ENCODE peak calls at places on chromosomes 7 and 10, in four cellular contexts. N is PC-3, M is OCI-LY7, U is neural progenitor cell. B is an unnamed sample.
A peak's percentile ranks its signal among the peaks of the same experiment; 100 is the strongest.

GRCh38 chr10:13219685-13220670 is 14.2 kb downstream of the UCMA start:
- DNase-seq in U (peak; percentile 50), N (peak; percentile 48), M (peak; percentile 79), B (peak; percentile 80)

GRCh38 chr7:135447783-135448182 is 62.1 kb downstream of the CNOT4 start:
- DNase-seq in N (no peak), U (no peak), M (no peak), B (no peak)

GRCh38 chr10:104581884-104582603 is 59.0 kb upstream of the SORCS3 start:
- DNase-seq in U (no peak), M (no peak), N (no peak), B (no peak)

GRCh38 chr10:133141144-133141962 is 18.7 kb upstream of the KNDC1 start:
- DNase-seq in M (no peak), U (no peak), N (no peak), B (no peak)

GRCh38 chr7:142313528-142313927 is 55.7 kb upstream of the PRSS58 start:
- DNase-seq in U (no peak), M (peak; percentile 73), N (no peak), B (no peak)

GRCh38 chr10:79155301-79156081 is 86.7 kb downstream of the ZMIZ1 start:
- DNase-seq in M (peak; percentile 31), N (peak; percentile 93), U (no peak), B (no peak)

GRCh38 chr10:25678220-25678619 is 255.8 kb upstream of the MYO3A start:
- DNase-seq in U (no peak), N (no peak), M (no peak), B (no peak)

GRCh38 chr7:12888727-12889126 is 201.3 kb downstream of the ARL4A start:
- DNase-seq in M (no peak), U (no peak), N (no peak), B (no peak)

GRCh38 chr7:36840930-36841329 is 116.6 kb upstream of the AOAH start:
- DNase-seq in U (no peak), N (no peak), M (no peak), B (no peak)

GRCh38 chr7:93894426-93894825 is 3.9 kb upstream of the TFPI2 start:
- DNase-seq in M (no peak), N (peak; percentile 30), U (no peak), B (no peak)

GRCh38 chr10:77810446-77811335 is 115.9 kb downstream of the DLG5 start:
- DNase-seq in N (no peak), M (no peak), U (no peak), B (no peak)

GRCh38 chr10:112161757-112162518 is 21.6 kb downstream of the GPAM start:
- DNase-seq in N (no peak), U (no peak), M (no peak), B (no peak)

GRCh38 chr7:6180344-6180725 is 92.1 kb downstream of the CYTH3 start:
- DNase-seq in N (no peak), M (no peak), U (no peak), B (no peak)

GRCh38 chr7:5567810-5568209 is 144.2 kb upstream of the TNRC18 start:
- DNase-seq in N (no peak), M (peak; percentile 48), U (no peak), B (no peak)

GRCh38 chr7:44103566-44103940 is 592 bp upstream of the AEBP1 start:
- DNase-seq in M (no peak), N (no peak), U (no peak), B (no peak)
- H3K4me1 ChIP-seq in M (peaks cover 75% of the 10 kb centered on the region), N (no peaks in the 10 kb centered on the region), U (no peaks in the 10 kb centered on the region), B (no peaks in the 10 kb centered on the region)

GRCh38 chr7:27143950-27144798 is 693 bp upstream of the HOXA5 start:
- DNase-seq in N (no peak), U (no peak), M (no peak), B (no peak)
- TF ChIP-seq EZH2phosphoT487 in N (no peak), U (peak; percentile 24), M (no peak), B (no peak)

GRCh38 chr7:133372337-133372736 is 119.5 kb downstream of the EXOC4 start:
- DNase-seq in U (no peak), M (no peak), N (no peak), B (no peak)

GRCh38 chr7:133376514-133376913 is 123.6 kb downstream of the EXOC4 start:
- DNase-seq in U (no peak), N (no peak), M (no peak), B (peak; percentile 42)
- H3K4me1 ChIP-seq in U (no peaks in the 10 kb centered on the region), N (no peaks in the 10 kb centered on the region), M (no peaks in the 10 kb centered on the region), B (peaks cover 25% of the 10 kb centered on the region)

DNA sequence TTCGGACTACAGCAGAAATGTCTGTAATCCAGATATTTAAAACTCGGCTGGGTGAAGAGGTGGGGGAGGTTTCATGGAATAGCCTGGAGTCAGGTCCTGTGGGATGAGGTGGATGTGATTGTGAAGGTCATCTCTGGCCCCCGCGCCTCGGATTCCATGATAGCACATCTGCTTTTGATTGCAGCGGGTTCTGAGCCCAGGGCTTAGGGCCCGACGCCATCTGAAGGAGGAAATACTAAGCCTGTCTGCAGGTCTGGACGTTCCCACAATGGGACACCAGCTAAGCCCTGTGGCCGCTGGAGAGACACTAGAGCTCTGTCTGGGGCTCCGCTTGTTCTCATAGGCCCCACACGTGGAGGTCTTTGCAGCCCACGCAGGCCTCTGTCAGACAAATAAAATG is 328.7 kb downstream of the CXCL12 start:
- DNase-seq in U (no peak), M (no peak), N (no peak), B (no peak)
- TF ChIP-seq EZH2phosphoT487 in U (no peak), M (no peak), N (no peak), B (no peak)

GRCh38 chr7:38330048-38330447 is 56.6 kb upstream of the TARP start:
- DNase-seq in M (no peak), U (no peak), N (no peak), B (no peak)
- H3K4me1 ChIP-seq in M (peaks cover 23% of the 10 kb centered on the region), U (peaks cover 6% of the 10 kb centered on the region), N (no peaks in the 10 kb centered on the region), B (no peaks in the 10 kb centered on the region)

DNA sequence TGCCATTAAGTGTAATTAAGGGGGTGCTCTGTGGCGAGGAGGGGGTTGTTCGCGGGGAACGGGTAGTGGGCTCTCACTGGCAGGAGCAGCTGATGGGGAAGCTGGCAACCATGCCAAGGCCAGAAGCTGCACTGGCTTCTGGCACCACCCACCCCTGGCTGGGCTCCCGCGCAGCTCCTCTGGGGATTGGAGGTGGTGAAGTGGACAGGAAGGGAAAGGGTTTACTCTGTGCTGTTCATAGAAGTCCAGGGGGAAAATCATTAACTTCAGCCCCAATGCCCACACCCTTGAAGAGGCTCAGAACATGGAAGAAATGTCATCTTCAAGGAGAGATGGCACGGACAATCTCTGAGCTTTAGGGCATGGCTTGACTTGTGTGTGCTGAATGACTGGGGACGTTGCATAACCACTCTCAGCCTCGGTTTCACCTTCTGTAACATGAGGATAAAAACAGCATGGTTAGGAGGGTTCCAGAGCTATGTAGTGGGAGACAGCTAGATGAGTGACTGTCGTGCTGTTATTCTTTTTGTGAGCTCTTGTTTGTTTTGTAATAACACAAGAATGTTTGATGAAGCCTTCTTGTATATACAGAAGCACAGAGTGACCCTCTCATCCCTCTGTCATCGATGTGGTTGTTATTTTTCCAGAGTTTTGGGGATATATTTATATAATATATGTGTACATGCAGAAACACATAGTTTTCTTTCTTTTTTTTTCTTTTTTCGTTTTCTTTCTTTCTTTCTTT is 29.9 kb downstream of the KAZALD1 start:
- DNase-seq in U (no peak), N (peak; percentile 74), M (no peak), B (no peak)
- TF ChIP-seq EZH2phosphoT487 in U (no peak), N (no peak), M (no peak), B (no peak)

GRCh38 chr10:114576132-114576487 is 82.0 kb downstream of the ABLIM1 start:
- DNase-seq in U (no peak), M (no peak), N (no peak), B (no peak)
- H3K4me1 ChIP-seq in U (no peaks in the 10 kb centered on the region), M (no peaks in the 10 kb centered on the region), N (peaks cover 6% of the 10 kb centered on the region), B (no peaks in the 10 kb centered on the region)

GRCh38 chr10:100345570-100346330 is 1.3 kb upstream of the SCD start:
- DNase-seq in N (peak; percentile 38), M (peak; percentile 50), U (peak; percentile 52), B (no peak)
- TF ChIP-seq EZH2phosphoT487 in N (no peak), M (no peak), U (no peak), B (no peak)

GRCh38 chr10:82399850-82400249 is 524.9 kb downstream of the NRG3 start:
- DNase-seq in M (no peak), N (no peak), U (no peak), B (no peak)

GRCh38 chr10:82397859-82398258 is 522.9 kb downstream of the NRG3 start:
- DNase-seq in N (no peak), M (no peak), U (peak; percentile 28), B (no peak)

GRCh38 chr10:82394987-82395386 is 520.0 kb downstream of the NRG3 start:
- DNase-seq in N (no peak), U (no peak), M (no peak), B (no peak)

GRCh38 chr10:82394122-82394521 is 519.1 kb downstream of the NRG3 start:
- DNase-seq in U (no peak), N (no peak), M (no peak), B (no peak)

GRCh38 chr10:82396886-82397285 is 521.9 kb downstream of the NRG3 start:
- DNase-seq in N (no peak), M (no peak), U (no peak), B (no peak)
- H3K4me1 ChIP-seq in N (no peaks in the 10 kb centered on the region), M (peaks cover 16% of the 10 kb centered on the region), U (peaks cover 14% of the 10 kb centered on the region), B (no peaks in the 10 kb centered on the region)

B was measured in MM.1S.